ENCODE peak calls at places on chromosome 19, in seven cellular contexts. Q is GM04504; J is AG09319; X is left cardiac atrium; D is stimulated activated CD4-positive, alpha-beta T cell treated with anti-CD3 and anti-CD28 coated beads, Interleukin-15, amount 100 ng/mL, for 1 hour; W is iPS DF 19.7; V is RWPE1. T is an unnamed sample.
A peak's percentile ranks its signal among the peaks of the same experiment; 100 is the strongest.

GRCh38 chr19:15934332-15935078 is at the start of gene CYP4F11:
- DNase-seq in Q (no peak), J (no peak), X (peak; percentile 58), D (no peak), W (no peak), V (peak; percentile 89), T (no peak)

GRCh38 chr19:15367439-15367838 is 12.1 kb downstream of the AKAP8 start:
- DNase-seq in Q (no peak), J (no peak), X (no peak), D (no peak), W (no peak), V (no peak), T (no peak)

GRCh38 chr19:39498262-39499081 is at the start of gene DLL3:
- DNase-seq in Q (no peak), J (no peak), X (no peak), D (no peak), W (no peak), V (no peak), T (no peak)

GRCh38 chr19:45400192-45400591 is 4.7 kb downstream of the PPP1R13L start:
- DNase-seq in Q (no peak), J (no peak), X (no peak), D (no peak), W (no peak), V (peak; percentile 72), T (no peak)

GRCh38 chr19:12913011-12913561 is 6.0 kb downstream of the SYCE2 start:
- DNase-seq in Q (peak; percentile 24), J (no peak), X (peak; percentile 79), D (no peak), W (no peak), V (no peak), T (no peak)

GRCh38 chr19:8576273-8576993 is 809 bp downstream of the MYO1F start:
- DNase-seq in Q (no peak), J (no peak), X (no peak), D (no peak), W (no peak), V (no peak), T (no peak)

GRCh38 chr19:53172892-53173291 is 14.0 kb upstream of the ZNF347 start:
- DNase-seq in Q (no peak), J (no peak), X (no peak), D (no peak), W (no peak), V (no peak), T (no peak)

GRCh38 chr19:916645-917322 is 349 bp upstream of the KISS1R start:
- DNase-seq in Q (no peak), J (no peak), X (no peak), D (no peak), W (no peak), V (no peak), T (peak; percentile 37)

GRCh38 chr19:3844596-3844995 is 24.2 kb downstream of the ZFR2 start:
- DNase-seq in Q (no peak), J (no peak), X (no peak), D (no peak), W (no peak), V (peak; percentile 42), T (no peak)

GRCh38 chr19:58553799-58554493 is 959 bp downstream of the CHMP2A start:
- DNase-seq in Q (no peak), J (no peak), X (no peak), D (no peak), W (no peak), V (no peak), T (no peak)

GRCh38 chr19:45613926-45614725 is 12.1 kb upstream of the GPR4 start:
- DNase-seq in Q (peak; percentile 87), J (peak; percentile 60), X (peak; percentile 39), D (no peak), W (no peak), V (peak; percentile 98), T (no peak)

GRCh38 chr19:17718467-17718987 is 753 bp upstream of the MAP1S start:
- DNase-seq in Q (no peak), J (no peak), X (no peak), D (no peak), W (no peak), V (no peak), T (no peak)

T was measured in NCI-H1048.